ENCODE peak calls at places on chromosome 15, in five cellular contexts. O is transverse colon, V is A673, R is activated B cell treated with CpG ODN at 0.5 μM for 24 hours, T is fibroblast of mammary gland. E is an unnamed sample.

GRCh38 chr15:25243800-25244097 is 195.1 kb downstream of the UBE3A start:
- DNase-seq in O (peak), V (no peak), R (peak), T (no peak), E (no peak)

GRCh38 chr15:22944651-22945050 is 35.5 kb downstream of the CYFIP1 start:
- DNase-seq in O (peak), V (no peak), R (no peak), T (no peak), E (no peak)

GRCh38 chr15:29859981-29860745 is 37.9 kb upstream of the TJP1 start:
- DNase-seq in O (no peak), V (no peak), R (no peak), T (peak), E (peak)

GRCh38 chr15:23439513-23439912 is 7.5 kb downstream of the GOLGA6L2 start:
- DNase-seq in O (no peak), V (no peak), R (no peak), T (no peak), E (no peak)

GRCh38 chr15:38079236-38079635 is 144.8 kb downstream of the TMCO5A start:
- DNase-seq in O (no peak), V (no peak), R (no peak), T (no peak), E (no peak)

GRCh38 chr15:90327313-90327712 is 24.8 kb upstream of the ZNF774 start:
- DNase-seq in O (no peak), V (no peak), R (no peak), T (no peak), E (no peak)

GRCh38 chr15:71202712-71203111 is 87.4 kb downstream of the THSD4 start:
- DNase-seq in O (no peak), V (no peak), R (no peak), T (no peak), E (no peak)

GRCh38 chr15:52095597-52096262 is 16.8 kb downstream of the BCL2L10 start:
- DNase-seq in O (no peak), V (no peak), R (no peak), T (peak), E (peak)

GRCh38 chr15:33071451-33071850 is 123.1 kb downstream of the FMN1 start:
- DNase-seq in O (no peak), V (no peak), R (no peak), T (no peak), E (no peak)

GRCh38 chr15:38425269-38425668 is 28.7 kb upstream of the FAM98B start:
- DNase-seq in O (no peak), V (no peak), R (no peak), T (no peak), E (no peak)

DNA sequence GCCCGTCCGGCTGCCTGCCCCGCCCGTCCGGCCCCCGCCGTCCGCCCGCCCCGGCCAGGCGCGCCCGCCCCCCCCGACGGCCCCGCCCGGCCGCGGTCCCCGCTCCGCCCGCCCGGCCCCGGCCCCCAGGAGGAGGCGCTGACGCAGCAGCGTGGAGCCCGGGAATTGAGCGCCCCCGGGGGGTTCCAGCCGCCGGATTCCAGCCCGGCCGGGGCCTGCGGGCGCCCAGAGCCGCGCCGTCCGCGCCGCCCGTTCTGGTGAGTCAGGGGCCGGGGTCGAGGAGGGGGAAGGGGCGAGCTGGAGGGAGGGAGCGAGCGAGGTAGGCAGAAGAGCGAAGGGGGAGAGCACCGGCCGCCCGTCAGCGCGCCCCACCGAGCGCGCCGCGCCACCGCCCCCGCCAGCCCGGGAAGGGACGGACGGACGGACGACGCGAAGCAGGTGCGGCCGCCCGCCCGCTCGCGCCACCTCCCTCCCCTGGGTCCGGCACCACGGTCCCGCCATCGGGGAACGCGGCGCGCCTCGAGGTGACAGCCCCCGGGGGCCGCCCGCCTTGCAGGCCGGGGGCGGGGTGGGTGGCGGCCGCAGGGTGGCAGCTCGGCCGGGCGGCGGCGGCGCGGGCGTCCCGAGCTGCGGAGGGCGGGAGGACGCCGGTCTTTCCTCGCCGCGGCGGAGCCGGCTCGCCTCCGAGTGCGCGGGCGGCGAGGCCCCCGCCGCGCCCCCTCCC is 421 bp downstream of the BAHD1 start:
- DNase-seq in O (no peak), V (no peak), R (no peak), T (no peak), E (peak)
- TF ChIP-seq CTCF in O (no peak), V (no peak), R (no peak), T (no peak), E (peak)

GRCh38 chr15:101174152-101174920 is 77.5 kb downstream of the CHSY1 start:
- DNase-seq in O (no peak), V (no peak), R (no peak), T (no peak), E (no peak)
- TF ChIP-seq CTCF in O (no peak), V (no peak), R (no peak), T (no peak), E (no peak)

GRCh38 chr15:58627706-58628105 is 121.8 kb downstream of the ADAM10 start:
- DNase-seq in O (no peak), V (no peak), R (no peak), T (peak), E (no peak)
- TF ChIP-seq CTCF in O (no peak), V (no peak), R (no peak), T (no peak), E (no peak)

GRCh38 chr15:88255496-88256171 is 905 bp downstream of the NTRK3 start:
- DNase-seq in O (no peak), V (no peak), R (no peak), T (peak), E (no peak)

GRCh38 chr15:88256261-88257230 is at the start of gene NTRK3:
- DNase-seq in O (no peak), V (peak), R (no peak), T (no peak), E (no peak)

GRCh38 chr15:88255109-88255495 is 1.4 kb downstream of the NTRK3 start:
- DNase-seq in O (no peak), V (no peak), R (no peak), T (no peak), E (no peak)

GRCh38 chr15:88257311-88257901 is 867 bp upstream of the NTRK3 start:
- DNase-seq in O (no peak), V (no peak), R (no peak), T (no peak), E (no peak)

DNA sequence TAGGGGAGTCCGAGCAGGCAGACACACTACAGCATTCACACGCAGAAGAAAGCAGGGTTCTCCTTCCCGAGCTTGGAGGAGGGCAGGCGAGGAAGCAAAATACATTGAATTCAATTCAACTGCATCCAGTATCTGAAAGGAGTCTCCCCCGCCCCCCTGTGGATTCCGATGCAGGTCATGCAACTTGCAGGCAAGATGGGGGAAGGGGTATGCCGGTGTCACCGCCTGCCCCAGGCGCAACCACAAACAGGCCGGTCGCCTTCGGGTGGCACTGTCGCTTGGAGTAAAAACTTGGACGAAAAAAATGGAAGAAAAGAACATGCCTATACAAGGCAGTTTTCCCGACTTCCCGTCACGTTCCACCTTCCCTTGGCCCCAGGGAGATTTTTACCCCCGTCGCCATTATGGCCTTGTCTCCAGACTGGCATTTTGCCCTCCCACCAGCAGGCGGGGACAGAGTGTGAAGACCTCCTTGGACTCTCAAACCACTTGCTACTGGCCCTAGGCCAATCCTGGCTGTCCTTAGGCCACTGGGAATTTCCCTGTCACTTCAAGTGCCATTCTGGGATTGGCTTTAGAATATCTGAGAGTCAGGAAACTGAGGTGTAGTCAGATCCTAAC is 1.6 kb upstream of the NTRK3 start:
- DNase-seq in O (no peak), V (peak), R (no peak), T (no peak), E (no peak)
- TF ChIP-seq CTCF in O (no peak), V (peak), R (no peak), T (peak), E (peak)

DNA sequence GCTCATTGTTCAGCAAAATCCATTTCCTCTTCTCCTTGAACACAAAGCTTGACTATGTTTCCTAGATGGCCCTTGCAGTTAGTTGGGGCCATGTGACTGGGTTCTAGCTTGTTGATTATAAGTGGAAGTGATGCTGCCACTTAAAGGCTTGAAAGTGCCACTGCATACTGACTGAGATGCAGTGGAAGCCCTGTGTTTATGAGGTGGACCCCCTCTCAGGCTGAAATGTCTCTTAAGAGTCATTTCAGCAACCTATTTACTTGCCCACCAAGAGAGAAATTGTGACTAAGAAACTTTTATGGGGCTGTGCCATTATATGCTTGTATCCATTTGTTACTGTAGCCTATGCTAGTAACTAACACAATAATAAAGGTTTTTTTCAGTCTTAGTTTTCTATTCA is 8.4 kb upstream of the ANP32A start:
- DNase-seq in O (no peak), V (peak), R (no peak), T (peak), E (no peak)
- TF ChIP-seq CTCF in O (peak), V (peak), R (no peak), T (peak), E (peak)

DNA sequence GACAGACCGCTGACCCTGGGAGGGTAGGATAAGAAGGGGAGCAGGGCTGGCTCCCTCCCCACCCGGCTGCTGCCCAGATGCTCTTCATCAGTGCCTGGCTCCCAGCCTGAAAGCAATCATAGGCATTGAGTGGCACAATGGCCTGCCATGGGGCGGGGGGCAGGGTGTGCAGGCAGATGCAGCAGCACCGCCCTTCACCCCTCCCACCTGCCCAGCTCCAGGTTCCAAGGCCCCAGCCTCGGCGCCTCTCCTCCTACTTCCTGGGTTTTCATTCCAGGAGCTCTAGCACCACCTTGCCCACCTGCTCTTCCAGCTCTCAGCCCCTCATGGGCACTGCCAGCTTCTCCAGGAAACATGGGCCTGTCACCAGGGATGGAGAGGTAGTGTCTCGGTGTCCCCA is 101.7 kb downstream of the MEGF11 start:
- DNase-seq in O (peak), V (no peak), R (no peak), T (no peak), E (no peak)
- TF ChIP-seq CTCF in O (no peak), V (peak), R (no peak), T (no peak), E (no peak)

GRCh38 chr15:48406911-48407310 is 75.7 kb downstream of the DUT start:
- DNase-seq in O (no peak), V (no peak), R (no peak), T (no peak), E (no peak)
- TF ChIP-seq CTCF in O (no peak), V (peak), R (no peak), T (peak), E (peak)

DNA sequence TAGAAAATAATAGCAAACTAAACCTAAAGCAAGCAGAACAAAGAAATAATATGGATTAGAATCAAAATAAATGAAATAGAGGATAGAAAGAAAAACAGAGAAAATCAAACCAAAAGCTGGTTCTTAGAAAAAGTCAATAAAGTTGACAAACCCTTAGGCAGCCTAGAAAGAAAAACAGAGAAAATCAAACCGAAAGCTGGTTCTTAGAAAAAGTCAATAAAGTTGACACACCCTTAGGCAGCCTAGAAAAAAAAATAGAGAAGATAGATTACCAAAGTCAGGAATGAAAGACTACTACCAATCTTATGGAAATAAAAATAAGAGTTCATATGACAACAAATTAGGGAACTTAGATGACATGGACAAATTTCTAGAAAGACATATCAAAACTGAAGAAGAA is 142.4 kb downstream of the LRRC28 start:
- DNase-seq in O (no peak), V (no peak), R (no peak), T (no peak), E (no peak)
- TF ChIP-seq CTCF in O (no peak), V (no peak), R (no peak), T (no peak), E (no peak)

DNA sequence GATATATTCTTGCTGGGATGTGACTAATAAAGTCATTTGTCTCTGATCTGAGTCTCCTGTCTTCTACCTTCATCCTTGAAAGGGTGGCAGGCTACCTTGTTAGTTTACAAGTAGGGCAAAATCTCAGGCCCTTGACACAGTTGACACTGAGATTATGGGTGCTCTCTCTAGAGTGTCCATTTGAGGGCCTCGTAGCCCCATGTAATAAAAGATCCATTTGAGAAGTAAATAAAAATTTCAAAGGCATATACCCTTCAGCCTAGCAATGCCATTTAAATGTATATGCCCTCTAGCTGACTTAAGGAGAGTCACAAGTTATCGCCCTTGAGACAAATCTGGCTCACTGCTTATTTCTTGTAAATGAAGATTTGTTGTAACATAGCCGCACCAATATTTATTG is 98.6 kb downstream of the TCF12 start:
- DNase-seq in O (no peak), V (peak), R (no peak), T (peak), E (no peak)
- TF ChIP-seq CTCF in O (no peak), V (peak), R (no peak), T (peak), E (peak)

GRCh38 chr15:86935841-86936240 is 856.2 kb downstream of the AGBL1 start:
- DNase-seq in O (no peak), V (no peak), R (no peak), T (no peak), E (no peak)
- TF ChIP-seq CTCF in O (no peak), V (no peak), R (no peak), T (no peak), E (no peak)